ENCODE peak calls at places on chromosomes 5 and 9, in six cellular contexts. Q is NCI-H146; O is ELF-1; D is SJSA1; W is activated CD4-positive, alpha-beta T cell treated with anti-CD3 and anti-CD28 coated beads, Interleukin-2, amount 50 U/mL, for 4 hours; N is skeletal muscle cell. A is an unnamed sample.
A peak's percentile ranks its signal among the peaks of the same experiment; 100 is the strongest.

GRCh38 chr5:67154518-67155206 is 41.9 kb downstream of the CD180 start:
- DNase-seq in N (no peak), D (no peak), O (no peak), W (no peak), Q (no peak), A (no peak)

GRCh38 chr5:158731014-158731413 is 368.7 kb downstream of the EBF1 start:
- DNase-seq in O (no peak), W (no peak), D (no peak), N (no peak), Q (no peak), A (no peak)

GRCh38 chr5:56900858-56901578 is 8.4 kb upstream of the SETD9 start:
- DNase-seq in W (peak; percentile 3), Q (peak; percentile 21), O (peak; percentile 61), D (no peak), N (no peak), A (no peak)

GRCh38 chr5:107352576-107352975 is 318.2 kb downstream of the EFNA5 start:
- DNase-seq in N (no peak), Q (no peak), W (no peak), D (no peak), O (no peak), A (no peak)

GRCh38 chr9:13841801-13842462 is 472.0 kb downstream of the NFIB start:
- DNase-seq in W (no peak), D (no peak), Q (peak; percentile 66), N (no peak), O (no peak), A (no peak)

GRCh38 chr5:10702911-10703491 is 58.0 kb downstream of the DAP start:
- DNase-seq in O (peak; percentile 47), Q (no peak), W (no peak), N (no peak), D (no peak), A (no peak)

GRCh38 chr5:32960340-32961065 is 249.4 kb downstream of the NPR3 start:
- DNase-seq in D (no peak), N (no peak), O (no peak), Q (no peak), W (no peak), A (no peak)

GRCh38 chr5:120139039-120139438 is 325.1 kb upstream of the PRR16 start:
- DNase-seq in O (no peak), Q (no peak), W (no peak), D (no peak), N (peak; percentile 93), A (peak; percentile 93)

GRCh38 chr9:91012933-91013841 is 211.6 kb downstream of the SYK start:
- DNase-seq in W (no peak), O (no peak), D (no peak), N (no peak), Q (no peak), A (no peak)

GRCh38 chr9:1718836-1719235 is 296.3 kb upstream of the SMARCA2 start:
- DNase-seq in W (no peak), O (no peak), D (no peak), N (no peak), Q (no peak), A (no peak)

A was measured in AG09309.